ENCODE peak calls at places on chromosomes 16 and 17, in six cellular contexts. O, U, A, E, C and J are unnamed samples.

GRCh38 chr16:88941933-88942909 is 34.8 kb downstream of the CBFA2T3 start:
- DNase-seq in O (peak), U (peak), A (no peak), E (no peak), C (peak), J (peak)

GRCh38 chr17:74045608-74046007 is 157.9 kb upstream of the RPL38 start:
- DNase-seq in O (no peak), U (no peak), A (no peak), E (no peak), C (no peak), J (no peak)

GRCh38 chr17:63973930-63974593 is 1.3 kb upstream of the SCN4A start:
- DNase-seq in O (no peak), U (no peak), A (no peak), E (peak), C (no peak), J (peak)

GRCh38 chr17:33012522-33013033 is 20.9 kb downstream of the SPACA3 start:
- DNase-seq in O (no peak), U (no peak), A (peak), E (peak), C (no peak), J (peak)

GRCh38 chr17:15406081-15406480 is 61.3 kb downstream of the CDRT4 start:
- DNase-seq in O (no peak), U (no peak), A (no peak), E (no peak), C (no peak), J (no peak)

GRCh38 chr17:7109461-7110322 is 4.9 kb downstream of the ASGR2 start:
- DNase-seq in O (no peak), U (no peak), A (no peak), E (no peak), C (no peak), J (no peak)

GRCh38 chr17:44219126-44219635 is 294 bp downstream of the UBTF start:
- DNase-seq in O (peak), U (peak), A (no peak), E (peak), C (peak), J (peak)

GRCh38 chr16:53502331-53503269 is at the start of gene AKTIP:
- DNase-seq in O (peak), U (peak), A (no peak), E (peak), C (no peak), J (no peak)

GRCh38 chr17:42421479-42422332 is 1.4 kb downstream of the CAVIN1 start:
- DNase-seq in O (no peak), U (peak), A (no peak), E (peak), C (peak), J (peak)

GRCh38 chr16:57503366-57503765 is 17.1 kb upstream of the DOK4 start:
- DNase-seq in O (no peak), U (peak), A (no peak), E (no peak), C (peak), J (no peak)

GRCh38 chr16:80948886-80949502 is 57.7 kb downstream of the CMC2 start:
- DNase-seq in O (no peak), U (peak), A (no peak), E (peak), C (peak), J (no peak)

GRCh38 chr17:50312311-50312710 is 33.6 kb upstream of the XYLT2 start:
- DNase-seq in O (no peak), U (no peak), A (no peak), E (peak), C (no peak), J (no peak)

GRCh38 chr17:146983-147761 is 9.8 kb downstream of the SCGB1C2 start:
- DNase-seq in O (no peak), U (no peak), A (no peak), E (no peak), C (peak), J (no peak)

GRCh38 chr17:67481808-67482207 is 104.7 kb downstream of the PITPNC1 start:
- DNase-seq in O (no peak), U (no peak), A (no peak), E (peak), C (no peak), J (peak)

GRCh38 chr17:59666235-59666634 is 41.0 kb downstream of the PTRH2 start:
- DNase-seq in O (no peak), U (no peak), A (no peak), E (no peak), C (no peak), J (peak)

GRCh38 chr17:45676695-45677094 is 107.4 kb upstream of the CRHR1 start:
- DNase-seq in O (no peak), U (no peak), A (no peak), E (no peak), C (no peak), J (no peak)

GRCh38 chr17:5055543-5055942 is 20.3 kb upstream of the SLC52A1 start:
- DNase-seq in O (no peak), U (peak), A (no peak), E (no peak), C (no peak), J (no peak)

GRCh38 chr16:2939968-2940367 is 24.1 kb upstream of the KREMEN2 start:
- DNase-seq in O (no peak), U (no peak), A (no peak), E (no peak), C (no peak), J (no peak)

GRCh38 chr17:11996722-11997146 is 541 bp downstream of the ZNF18 start:
- DNase-seq in O (no peak), U (no peak), A (no peak), E (peak), C (no peak), J (peak)

GRCh38 chr16:77373726-77374125 is 61.1 kb downstream of the ADAMTS18 start:
- DNase-seq in O (no peak), U (no peak), A (no peak), E (no peak), C (no peak), J (no peak)

GRCh38 chr17:28916302-28916934 is 13.5 kb upstream of the DHRS13 start:
- DNase-seq in O (peak), U (peak), A (no peak), E (peak), C (no peak), J (no peak)

GRCh38 chr16:13936596-13937081 is 16.7 kb downstream of the ERCC4 start:
- DNase-seq in O (no peak), U (no peak), A (no peak), E (peak), C (no peak), J (peak)

GRCh38 chr17:74763565-74764387 is 12.4 kb downstream of the NAT9 start:
- DNase-seq in O (no peak), U (peak), A (no peak), E (no peak), C (no peak), J (no peak)

GRCh38 chr17:52789829-52790228 is 631.3 kb upstream of the CA10 start:
- DNase-seq in O (no peak), U (no peak), A (no peak), E (no peak), C (no peak), J (no peak)

GRCh38 chr17:41835214-41835799 is 725 bp downstream of the NT5C3B start:
- DNase-seq in O (peak), U (peak), A (no peak), E (no peak), C (no peak), J (no peak)

GRCh38 chr16:50310308-50311133 is 44.2 kb downstream of the ADCY7 start:
- DNase-seq in O (peak), U (peak), A (no peak), E (no peak), C (no peak), J (no peak)

GRCh38 chr16:5058476-5058875 is 7.3 kb downstream of the C16orf89 start:
- DNase-seq in O (no peak), U (peak), A (no peak), E (no peak), C (no peak), J (peak)

GRCh38 chr17:50447870-50448573 is 20.7 kb downstream of the CHAD start:
- DNase-seq in O (no peak), U (no peak), A (no peak), E (no peak), C (no peak), J (no peak)

GRCh38 chr17:1078062-1078711 is 81.3 kb downstream of the TIMM22 start:
- DNase-seq in O (no peak), U (peak), A (no peak), E (no peak), C (peak), J (no peak)

GRCh38 chr16:6625606-6626005 is 707.0 kb upstream of the RBFOX1 start:
- DNase-seq in O (no peak), U (no peak), A (no peak), E (no peak), C (no peak), J (no peak)

GRCh38 chr16:26645629-26646028 is 421.1 kb upstream of the C16orf82 start:
- DNase-seq in O (no peak), U (peak), A (no peak), E (no peak), C (no peak), J (no peak)

GRCh38 chr17:6139447-6139832 is 69.3 kb downstream of the WSCD1 start:
- DNase-seq in O (no peak), U (no peak), A (no peak), E (no peak), C (no peak), J (no peak)

GRCh38 chr17:72494576-72494975 is 373.8 kb downstream of the SOX9 start:
- DNase-seq in O (no peak), U (no peak), A (no peak), E (no peak), C (no peak), J (no peak)

GRCh38 chr17:8064590-8065019 is 22.9 kb downstream of the ALOX12B start:
- DNase-seq in O (no peak), U (no peak), A (no peak), E (no peak), C (no peak), J (no peak)

GRCh38 chr17:56978441-56979090 is 635 bp downstream of the SCPEP1 start:
- DNase-seq in O (no peak), U (peak), A (no peak), E (peak), C (no peak), J (peak)

DNA sequence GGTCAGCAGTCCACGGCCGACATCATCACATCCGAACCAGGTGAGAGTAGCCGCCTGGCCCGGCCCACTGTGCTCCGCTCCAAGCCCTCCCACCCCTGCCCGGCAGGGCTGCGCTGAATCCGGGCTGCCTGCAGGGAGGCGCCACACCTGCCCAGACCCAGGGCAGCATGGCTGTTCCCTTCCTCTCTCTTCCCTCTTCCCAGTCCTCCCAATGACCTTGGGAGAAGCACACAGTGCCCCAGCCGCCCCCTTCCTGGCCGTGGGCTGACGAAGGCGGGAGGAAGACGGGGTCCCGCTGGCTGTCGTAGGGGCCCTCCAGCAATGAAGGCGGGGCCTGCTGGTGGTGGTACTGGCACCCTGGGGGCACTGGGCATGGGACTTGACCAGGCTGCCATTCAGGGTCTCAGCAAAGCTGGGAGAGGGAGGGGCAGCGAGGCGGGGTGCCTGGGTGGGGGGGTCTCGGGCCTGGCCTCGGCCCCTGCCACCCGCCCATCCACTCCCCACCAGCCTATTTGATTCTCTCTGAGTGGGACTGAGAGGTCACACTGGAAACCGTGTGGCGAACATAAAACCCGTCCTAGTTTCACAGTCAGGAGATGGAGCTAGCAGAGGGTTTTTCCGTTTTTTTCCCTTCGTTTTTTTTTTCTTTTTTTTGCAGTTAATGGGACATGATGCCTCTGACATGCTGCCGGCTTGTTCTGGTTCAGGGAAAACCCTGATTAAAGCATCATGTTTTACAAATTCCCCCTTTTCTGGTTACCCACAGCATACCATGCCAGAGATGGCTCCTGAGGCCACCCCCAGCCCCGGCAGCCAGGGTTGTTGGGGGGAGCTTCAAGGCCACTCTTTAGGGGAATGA is 50.6 kb downstream of the BAHCC1 start:
- DNase-seq in O (no peak), U (peak), A (no peak), E (no peak), C (no peak), J (peak)
- H3K4me3 ChIP-seq in O (no peak), U (no peak), A (no peak), E (no peak), C (no peak), J (no peak)

GRCh38 chr16:20321671-20322070 is 5.6 kb downstream of the GP2 start:
- DNase-seq in O (no peak), U (no peak), A (no peak), E (no peak), C (no peak), J (no peak)
- H3K4me3 ChIP-seq in O (no peak), U (no peak), A (no peak), E (no peak), C (no peak), J (no peak)

GRCh38 chr17:58005031-58005727 is 1.9 kb downstream of the SRSF1 start:
- DNase-seq in O (no peak), U (no peak), A (no peak), E (peak), C (no peak), J (no peak)
- H3K4me3 ChIP-seq in O (no peak), U (peak), A (peak), E (peak), C (peak), J (peak)

GRCh38 chr17:19386974-19387920 is at the start of gene MFAP4:
- DNase-seq in O (no peak), U (peak), A (no peak), E (peak), C (peak), J (peak)
- H3K4me3 ChIP-seq in O (no peak), U (peak), A (no peak), E (peak), C (peak), J (peak)

DNA sequence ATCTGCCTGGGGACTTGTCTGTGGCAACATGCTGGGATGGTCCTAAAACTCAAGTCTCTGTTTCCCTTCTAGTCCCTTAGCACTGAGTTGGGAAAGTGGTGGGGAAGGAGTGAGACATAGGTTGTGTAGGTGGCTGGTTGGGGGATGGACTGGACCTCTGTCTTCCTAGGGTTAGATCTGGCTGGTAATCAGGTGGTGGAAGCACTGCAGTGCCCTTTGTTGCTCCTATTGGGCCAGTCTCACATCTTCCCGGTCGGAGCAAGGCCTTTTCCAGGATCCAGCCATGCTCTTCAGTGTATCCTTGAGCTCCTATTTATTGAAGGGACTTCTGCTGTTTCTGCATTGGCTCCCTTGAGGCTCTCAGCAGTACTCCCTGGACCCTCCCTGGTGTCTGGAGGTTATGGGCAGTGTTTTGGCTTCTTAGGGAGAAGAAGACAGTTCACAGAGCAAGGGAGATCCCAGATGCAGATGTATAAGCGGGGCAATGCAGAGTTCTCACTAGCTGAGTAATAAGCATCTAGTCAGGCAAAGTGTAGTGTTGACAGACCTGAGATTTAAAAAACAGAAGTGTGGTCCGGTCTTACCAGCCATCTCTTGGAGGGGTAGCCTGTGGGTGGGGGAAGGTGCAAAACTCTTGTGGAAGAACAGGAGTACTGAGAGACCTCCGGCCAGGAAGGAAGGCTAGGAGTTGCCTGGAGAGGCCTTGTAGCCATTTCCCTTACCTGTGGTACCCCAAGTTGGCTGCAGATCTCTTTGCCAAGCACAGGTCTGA is 1.3 kb upstream of the NUTF2 start:
- DNase-seq in O (no peak), U (peak), A (no peak), E (no peak), C (no peak), J (no peak)
- H3K4me3 ChIP-seq in O (peak), U (peak), A (peak), E (peak), C (peak), J (peak)

GRCh38 chr16:84730406-84731106 is 30.8 kb downstream of the USP10 start:
- DNase-seq in O (no peak), U (peak), A (peak), E (peak), C (no peak), J (peak)
- H3K4me3 ChIP-seq in O (no peak), U (no peak), A (no peak), E (no peak), C (peak), J (peak)